ENCODE peak calls at places on chromosomes 3 and 15, in eight cellular contexts. D, O, T, N, W, X, V and R are unnamed samples.

GRCh38 chr3:47613723-47614122 is 35.1 kb upstream of the CSPG5 start:
- DNase-seq in V (peak; percentile 61), O (no peak), T (no peak), W (no peak), N (no peak), D (no peak), X (no peak), R (no peak)

GRCh38 chr15:66288796-66289195 is 4.6 kb upstream of the DIS3L start:
- DNase-seq in V (no peak), D (no peak), N (no peak), W (no peak), X (no peak), O (no peak), T (no peak), R (no peak)

GRCh38 chr3:149959443-149959842 is 11.3 kb downstream of the PFN2 start:
- DNase-seq in O (no peak), X (no peak), W (no peak), V (no peak), D (no peak), N (no peak), T (no peak), R (no peak)

GRCh38 chr15:47429376-47429775 is 287.9 kb upstream of the SEMA6D start:
- DNase-seq in N (no peak), X (no peak), T (no peak), O (no peak), V (no peak), D (no peak), W (no peak), R (no peak)

GRCh38 chr3:104519968-104520655 is 846.6 kb upstream of the ALCAM start:
- DNase-seq in X (no peak), N (no peak), W (no peak), T (no peak), O (no peak), D (no peak), V (no peak), R (peak; percentile 56)

GRCh38 chr3:190718691-190719090 is 143.8 kb downstream of the GMNC start:
- DNase-seq in N (no peak), X (no peak), T (no peak), D (no peak), W (no peak), O (no peak), V (no peak), R (peak; percentile 15)

GRCh38 chr3:102248981-102249705 is 185.7 kb upstream of the ZPLD1 start:
- DNase-seq in T (no peak), N (no peak), W (no peak), X (no peak), D (no peak), O (no peak), V (no peak), R (no peak)

GRCh38 chr15:25707656-25708365 is 155.3 kb downstream of the ATP10A start:
- DNase-seq in X (no peak), D (no peak), V (no peak), T (no peak), W (no peak), N (no peak), O (no peak), R (no peak)

GRCh38 chr3:37223084-37223975 is 48.9 kb upstream of the LRRFIP2 start:
- DNase-seq in D (no peak), T (no peak), X (no peak), N (no peak), O (no peak), V (no peak), W (no peak), R (peak; percentile 86)

GRCh38 chr15:60536314-60536713 is 57.4 kb upstream of the ICE2 start:
- DNase-seq in T (no peak), O (no peak), N (no peak), X (no peak), W (no peak), D (no peak), V (no peak), R (peak; percentile 7)